ENCODE peak calls at places on chromosomes 2 and 18, in ten cellular contexts. One of them, this sample, is unnamed.

GRCh38 chr2:16219292-16219975 is 279.1 kb downstream of the MYCN start:
- DNase-seq in RWPE1: no peak
- DNase-seq in chondrocyte: no peak
- DNase-seq in endothelial cell: no peak
- DNase-seq in GM10248: no peak
- DNase-seq in uterus: no peak
- DNase-seq in foreskin fibroblast: no peak
- DNase-seq in AG09319: no peak
- DNase-seq in hepatocyte: no peak
- DNase-seq in bronchial epithelial cell: no peak
- DNase-seq in this sample: no peak

GRCh38 chr2:156279446-156279845 is 53.1 kb downstream of the NR4A2 start:
- DNase-seq in chondrocyte: no peak
- DNase-seq in bronchial epithelial cell: peak
- DNase-seq in uterus: no peak
- DNase-seq in AG09319: no peak
- DNase-seq in foreskin fibroblast: no peak
- DNase-seq in RWPE1: no peak
- DNase-seq in hepatocyte: no peak
- DNase-seq in endothelial cell: no peak
- DNase-seq in GM10248: no peak
- DNase-seq in this sample: no peak

GRCh38 chr2:24421668-24422067 is 61.3 kb upstream of the ITSN2 start:
- DNase-seq in bronchial epithelial cell: peak
- DNase-seq in endothelial cell: peak
- DNase-seq in AG09319: no peak
- DNase-seq in hepatocyte: peak
- DNase-seq in GM10248: peak
- DNase-seq in uterus: peak
- DNase-seq in RWPE1: peak
- DNase-seq in foreskin fibroblast: no peak
- DNase-seq in chondrocyte: no peak
- DNase-seq in this sample: no peak

GRCh38 chr2:236717719-236718118 is 148.1 kb downstream of the ACKR3 start:
- DNase-seq in uterus: no peak
- DNase-seq in chondrocyte: no peak
- DNase-seq in AG09319: no peak
- DNase-seq in endothelial cell: no peak
- DNase-seq in RWPE1: no peak
- DNase-seq in hepatocyte: no peak
- DNase-seq in GM10248: no peak
- DNase-seq in bronchial epithelial cell: peak
- DNase-seq in foreskin fibroblast: no peak
- DNase-seq in this sample: no peak

GRCh38 chr2:240326246-240326645 is 109.2 kb upstream of the GPC1 start:
- DNase-seq in RWPE1: peak
- DNase-seq in hepatocyte: no peak
- DNase-seq in endothelial cell: no peak
- DNase-seq in uterus: no peak
- DNase-seq in AG09319: no peak
- DNase-seq in foreskin fibroblast: no peak
- DNase-seq in chondrocyte: no peak
- DNase-seq in GM10248: no peak
- DNase-seq in bronchial epithelial cell: peak
- DNase-seq in this sample: no peak

GRCh38 chr2:229202646-229203045 is 68.4 kb downstream of the PID1 start:
- DNase-seq in chondrocyte: no peak
- DNase-seq in endothelial cell: no peak
- DNase-seq in foreskin fibroblast: peak
- DNase-seq in GM10248: no peak
- DNase-seq in bronchial epithelial cell: no peak
- DNase-seq in uterus: no peak
- DNase-seq in hepatocyte: no peak
- DNase-seq in AG09319: no peak
- DNase-seq in RWPE1: no peak
- DNase-seq in this sample: no peak

GRCh38 chr2:240339411-240340360 is 95.8 kb upstream of the GPC1 start:
- DNase-seq in hepatocyte: no peak
- DNase-seq in AG09319: no peak
- DNase-seq in RWPE1: no peak
- DNase-seq in uterus: no peak
- DNase-seq in endothelial cell: no peak
- DNase-seq in GM10248: no peak
- DNase-seq in chondrocyte: no peak
- DNase-seq in bronchial epithelial cell: no peak
- DNase-seq in foreskin fibroblast: no peak
- DNase-seq in this sample: no peak

GRCh38 chr2:48343571-48344440 is 186.1 kb upstream of the STON1 start:
- DNase-seq in RWPE1: peak
- DNase-seq in uterus: no peak
- DNase-seq in endothelial cell: no peak
- DNase-seq in AG09319: no peak
- DNase-seq in GM10248: peak
- DNase-seq in bronchial epithelial cell: peak
- DNase-seq in chondrocyte: no peak
- DNase-seq in hepatocyte: peak
- DNase-seq in foreskin fibroblast: peak
- DNase-seq in this sample: peak

GRCh38 chr18:53771664-53772063 is 452.8 kb downstream of the MBD2 start:
- DNase-seq in foreskin fibroblast: no peak
- DNase-seq in chondrocyte: no peak
- DNase-seq in endothelial cell: no peak
- DNase-seq in GM10248: no peak
- DNase-seq in bronchial epithelial cell: no peak
- DNase-seq in RWPE1: no peak
- DNase-seq in AG09319: no peak
- DNase-seq in uterus: no peak
- DNase-seq in hepatocyte: no peak
- DNase-seq in this sample: peak

GRCh38 chr18:46623541-46623940 is 33.5 kb downstream of the LOXHD1 start:
- DNase-seq in uterus: no peak
- DNase-seq in GM10248: no peak
- DNase-seq in AG09319: no peak
- DNase-seq in hepatocyte: no peak
- DNase-seq in RWPE1: no peak
- DNase-seq in foreskin fibroblast: no peak
- DNase-seq in bronchial epithelial cell: peak
- DNase-seq in endothelial cell: peak
- DNase-seq in chondrocyte: no peak
- DNase-seq in this sample: no peak

GRCh38 chr18:10798727-10799435 is 273.1 kb downstream of the NAPG start:
- DNase-seq in endothelial cell: no peak
- DNase-seq in uterus: no peak
- DNase-seq in RWPE1: peak
- DNase-seq in hepatocyte: peak
- DNase-seq in GM10248: no peak
- DNase-seq in chondrocyte: no peak
- DNase-seq in foreskin fibroblast: no peak
- DNase-seq in bronchial epithelial cell: peak
- DNase-seq in AG09319: no peak
- DNase-seq in this sample: no peak

GRCh38 chr18:37545461-37545860 is 20.1 kb downstream of the CELF4 start:
- DNase-seq in foreskin fibroblast: no peak
- DNase-seq in hepatocyte: no peak
- DNase-seq in chondrocyte: no peak
- DNase-seq in bronchial epithelial cell: no peak
- DNase-seq in endothelial cell: no peak
- DNase-seq in AG09319: no peak
- DNase-seq in uterus: no peak
- DNase-seq in RWPE1: no peak
- DNase-seq in GM10248: no peak
- DNase-seq in this sample: no peak

GRCh38 chr2:240499309-240500301 is 58.2 kb downstream of the ANKMY1 start:
- DNase-seq in hepatocyte: peak
- DNase-seq in foreskin fibroblast: no peak
- DNase-seq in endothelial cell: no peak
- DNase-seq in AG09319: no peak
- DNase-seq in GM10248: no peak
- DNase-seq in RWPE1: no peak
- DNase-seq in uterus: peak
- DNase-seq in bronchial epithelial cell: no peak
- DNase-seq in chondrocyte: no peak
- DNase-seq in this sample: no peak

GRCh38 chr2:152488075-152488474 is 153.1 kb downstream of the FMNL2 start:
- DNase-seq in GM10248: no peak
- DNase-seq in AG09319: no peak
- DNase-seq in chondrocyte: no peak
- DNase-seq in endothelial cell: no peak
- DNase-seq in foreskin fibroblast: no peak
- DNase-seq in uterus: no peak
- DNase-seq in hepatocyte: no peak
- DNase-seq in bronchial epithelial cell: no peak
- DNase-seq in RWPE1: no peak
- DNase-seq in this sample: no peak

GRCh38 chr2:136404925-136405324 is 287.0 kb upstream of the CXCR4 start:
- DNase-seq in chondrocyte: no peak
- DNase-seq in hepatocyte: no peak
- DNase-seq in bronchial epithelial cell: no peak
- DNase-seq in AG09319: no peak
- DNase-seq in uterus: no peak
- DNase-seq in foreskin fibroblast: no peak
- DNase-seq in GM10248: no peak
- DNase-seq in endothelial cell: no peak
- DNase-seq in RWPE1: no peak
- DNase-seq in this sample: no peak

GRCh38 chr2:144042751-144043150 is 477.2 kb downstream of the ZEB2 start:
- DNase-seq in endothelial cell: no peak
- DNase-seq in AG09319: no peak
- DNase-seq in bronchial epithelial cell: no peak
- DNase-seq in uterus: no peak
- DNase-seq in chondrocyte: no peak
- DNase-seq in GM10248: no peak
- DNase-seq in RWPE1: no peak
- DNase-seq in hepatocyte: no peak
- DNase-seq in foreskin fibroblast: no peak
- DNase-seq in this sample: no peak

GRCh38 chr2:220619525-220620267 is 952.4 kb downstream of the EPHA4 start:
- DNase-seq in uterus: no peak
- DNase-seq in chondrocyte: no peak
- DNase-seq in GM10248: no peak
- DNase-seq in hepatocyte: peak
- DNase-seq in AG09319: no peak
- DNase-seq in endothelial cell: no peak
- DNase-seq in RWPE1: peak
- DNase-seq in foreskin fibroblast: no peak
- DNase-seq in bronchial epithelial cell: peak
- DNase-seq in this sample: no peak

GRCh38 chr2:239926587-239927234 is 98.4 kb downstream of the NDUFA10 start:
- DNase-seq in uterus: no peak
- DNase-seq in hepatocyte: no peak
- DNase-seq in RWPE1: no peak
- DNase-seq in GM10248: no peak
- DNase-seq in AG09319: no peak
- DNase-seq in chondrocyte: no peak
- DNase-seq in bronchial epithelial cell: no peak
- DNase-seq in endothelial cell: no peak
- DNase-seq in foreskin fibroblast: no peak
- DNase-seq in this sample: no peak

GRCh38 chr2:238839428-238839827 is 8.5 kb upstream of the TWIST2 start:
- DNase-seq in GM10248: no peak
- DNase-seq in hepatocyte: no peak
- DNase-seq in chondrocyte: no peak
- DNase-seq in uterus: no peak
- DNase-seq in AG09319: no peak
- DNase-seq in endothelial cell: no peak
- DNase-seq in foreskin fibroblast: no peak
- DNase-seq in RWPE1: no peak
- DNase-seq in bronchial epithelial cell: no peak
- DNase-seq in this sample: no peak
- TF ChIP-seq CTCF in GM10248: no peak
- TF ChIP-seq CTCF in hepatocyte: no peak
- TF ChIP-seq CTCF in chondrocyte: peak
- TF ChIP-seq CTCF in uterus: no peak
- TF ChIP-seq CTCF in AG09319: no peak
- TF ChIP-seq CTCF in endothelial cell: no peak
- TF ChIP-seq CTCF in foreskin fibroblast: no peak
- TF ChIP-seq CTCF in RWPE1: no peak
- TF ChIP-seq CTCF in bronchial epithelial cell: no peak
- TF ChIP-seq CTCF in this sample: no peak

GRCh38 chr2:127423880-127424279 is 5.7 kb downstream of the PROC start:
- DNase-seq in endothelial cell: no peak
- DNase-seq in uterus: no peak
- DNase-seq in AG09319: no peak
- DNase-seq in GM10248: no peak
- DNase-seq in chondrocyte: no peak
- DNase-seq in hepatocyte: no peak
- DNase-seq in bronchial epithelial cell: no peak
- DNase-seq in RWPE1: no peak
- DNase-seq in foreskin fibroblast: no peak
- DNase-seq in this sample: no peak
- TF ChIP-seq CTCF in endothelial cell: peak
- TF ChIP-seq CTCF in uterus: no peak
- TF ChIP-seq CTCF in AG09319: no peak
- TF ChIP-seq CTCF in GM10248: no peak
- TF ChIP-seq CTCF in chondrocyte: peak
- TF ChIP-seq CTCF in hepatocyte: no peak
- TF ChIP-seq CTCF in bronchial epithelial cell: no peak
- TF ChIP-seq CTCF in RWPE1: no peak
- TF ChIP-seq CTCF in foreskin fibroblast: no peak
- TF ChIP-seq CTCF in this sample: no peak

DNA sequence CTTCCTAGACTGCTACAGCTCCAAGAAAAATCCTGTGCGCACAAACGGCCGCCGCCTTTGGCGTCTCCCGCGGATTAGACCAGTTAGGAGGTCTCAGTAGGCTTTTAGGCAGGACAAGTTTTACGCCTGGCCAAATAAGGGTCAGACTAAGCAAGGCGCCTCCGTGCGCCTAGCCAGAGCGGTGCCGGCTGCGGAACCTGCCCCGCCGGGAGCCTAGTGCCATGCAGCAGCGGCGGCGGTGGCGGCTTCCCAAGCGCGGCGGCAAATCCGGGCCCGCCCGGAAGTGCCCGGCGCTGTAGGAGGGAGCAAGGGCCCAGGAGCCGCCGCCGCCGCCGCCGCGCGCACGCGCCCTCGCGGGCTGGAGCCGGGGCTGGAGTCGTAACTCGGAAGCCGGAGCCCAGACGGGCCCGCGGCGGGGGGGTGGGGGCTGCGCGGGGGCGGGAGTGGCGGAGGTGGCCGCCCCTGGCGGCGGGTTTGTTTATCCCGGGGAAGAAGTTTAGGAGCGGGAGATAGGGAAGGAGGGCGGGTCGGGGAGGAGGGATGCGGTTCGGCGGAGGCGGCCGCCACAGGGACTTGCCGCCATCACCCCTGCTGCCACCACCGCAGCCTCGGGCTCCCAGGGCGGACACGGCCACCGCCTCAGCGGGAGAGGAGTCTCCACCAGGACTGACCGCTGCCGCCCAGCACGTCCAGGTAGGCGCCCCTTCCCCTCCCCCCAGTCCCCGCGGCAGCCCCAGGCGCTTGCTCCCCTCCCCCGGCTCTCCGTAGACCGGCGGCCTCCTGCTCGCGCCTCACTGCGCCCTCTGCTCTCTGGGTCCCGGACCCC is at the start of gene SPOPL:
- DNase-seq in foreskin fibroblast: peak
- DNase-seq in hepatocyte: peak
- DNase-seq in RWPE1: peak
- DNase-seq in chondrocyte: peak
- DNase-seq in bronchial epithelial cell: peak
- DNase-seq in GM10248: peak
- DNase-seq in endothelial cell: peak
- DNase-seq in AG09319: peak
- DNase-seq in uterus: peak
- DNase-seq in this sample: peak
- TF ChIP-seq CTCF in foreskin fibroblast: no peak
- TF ChIP-seq CTCF in hepatocyte: peak
- TF ChIP-seq CTCF in RWPE1: peak
- TF ChIP-seq CTCF in chondrocyte: peak
- TF ChIP-seq CTCF in bronchial epithelial cell: peak
- TF ChIP-seq CTCF in GM10248: no peak
- TF ChIP-seq CTCF in endothelial cell: peak
- TF ChIP-seq CTCF in AG09319: no peak
- TF ChIP-seq CTCF in uterus: peak
- TF ChIP-seq CTCF in this sample: peak

GRCh38 chr2:6828299-6828584 is 37.5 kb downstream of the CMPK2 start:
- DNase-seq in endothelial cell: no peak
- DNase-seq in GM10248: no peak
- DNase-seq in foreskin fibroblast: no peak
- DNase-seq in bronchial epithelial cell: peak
- DNase-seq in AG09319: peak
- DNase-seq in uterus: no peak
- DNase-seq in RWPE1: no peak
- DNase-seq in chondrocyte: no peak
- DNase-seq in hepatocyte: peak
- DNase-seq in this sample: no peak
- TF ChIP-seq CTCF in endothelial cell: peak
- TF ChIP-seq CTCF in GM10248: peak
- TF ChIP-seq CTCF in foreskin fibroblast: peak
- TF ChIP-seq CTCF in bronchial epithelial cell: no peak
- TF ChIP-seq CTCF in AG09319: peak
- TF ChIP-seq CTCF in uterus: peak
- TF ChIP-seq CTCF in RWPE1: no peak
- TF ChIP-seq CTCF in chondrocyte: peak
- TF ChIP-seq CTCF in hepatocyte: peak
- TF ChIP-seq CTCF in this sample: peak

This sample was measured in LNCaP clone FGC.